ENCODE peak calls at places on chromosome 18, in six cellular contexts. One of them, this sample, is unnamed. For H3K79me1, the result is how much of the 10 kb centered on the place peaks cover.

GRCh38 chr18:50862401-50862800 is 16.5 kb upstream of the ME2 start:
- DNase-seq in neuronal stem cell: no peak
- DNase-seq in H1: no peak
- DNase-seq in IMR-90: no peak
- DNase-seq in mesenchymal stem cell: no peak
- DNase-seq in trophoblast cell: no peak
- DNase-seq in this sample: no peak

GRCh38 chr18:76822510-76823165 is at the start of gene ZNF236:
- DNase-seq in neuronal stem cell: peak
- DNase-seq in H1: peak
- DNase-seq in IMR-90: peak
- DNase-seq in mesenchymal stem cell: peak
- DNase-seq in trophoblast cell: peak
- DNase-seq in this sample: peak

GRCh38 chr18:65278939-65279667 is 471.7 kb upstream of the CDH7 start:
- DNase-seq in neuronal stem cell: no peak
- DNase-seq in H1: no peak
- DNase-seq in IMR-90: no peak
- DNase-seq in mesenchymal stem cell: no peak
- DNase-seq in trophoblast cell: no peak
- DNase-seq in this sample: no peak

GRCh38 chr18:13011719-13012118 is 20.6 kb downstream of the CEP192 start:
- DNase-seq in neuronal stem cell: no peak
- DNase-seq in H1: no peak
- DNase-seq in IMR-90: no peak
- DNase-seq in mesenchymal stem cell: no peak
- DNase-seq in trophoblast cell: peak
- DNase-seq in this sample: no peak

GRCh38 chr18:41906528-41907256 is 48.3 kb upstream of the PIK3C3 start:
- DNase-seq in neuronal stem cell: peak
- DNase-seq in H1: no peak
- DNase-seq in IMR-90: peak
- DNase-seq in mesenchymal stem cell: peak
- DNase-seq in trophoblast cell: peak
- DNase-seq in this sample: no peak

GRCh38 chr18:72128649-72129048 is 415.5 kb downstream of the CBLN2 start:
- DNase-seq in neuronal stem cell: peak
- DNase-seq in H1: no peak
- DNase-seq in IMR-90: no peak
- DNase-seq in mesenchymal stem cell: no peak
- DNase-seq in trophoblast cell: no peak
- DNase-seq in this sample: no peak

GRCh38 chr18:38900445-38900844 is 1334.8 kb upstream of the CELF4 start:
- DNase-seq in neuronal stem cell: no peak
- DNase-seq in H1: no peak
- DNase-seq in IMR-90: no peak
- DNase-seq in mesenchymal stem cell: no peak
- DNase-seq in trophoblast cell: no peak
- DNase-seq in this sample: no peak

GRCh38 chr18:43271593-43272432 is 5.5 kb downstream of the SYT4 start:
- DNase-seq in neuronal stem cell: peak
- DNase-seq in H1: no peak
- DNase-seq in IMR-90: peak
- DNase-seq in mesenchymal stem cell: peak
- DNase-seq in trophoblast cell: peak
- DNase-seq in this sample: no peak

GRCh38 chr18:50877545-50878265 is 1.2 kb upstream of the ME2 start:
- DNase-seq in neuronal stem cell: no peak
- DNase-seq in H1: no peak
- DNase-seq in IMR-90: no peak
- DNase-seq in mesenchymal stem cell: no peak
- DNase-seq in trophoblast cell: no peak
- DNase-seq in this sample: no peak

GRCh38 chr18:33517950-33518349 is 60.1 kb upstream of the ASXL3 start:
- DNase-seq in neuronal stem cell: no peak
- DNase-seq in H1: no peak
- DNase-seq in IMR-90: no peak
- DNase-seq in mesenchymal stem cell: no peak
- DNase-seq in trophoblast cell: no peak
- DNase-seq in this sample: no peak

GRCh38 chr18:74558096-74558495 is 23.8 kb downstream of the CNDP1 start:
- DNase-seq in neuronal stem cell: no peak
- DNase-seq in H1: no peak
- DNase-seq in IMR-90: no peak
- DNase-seq in mesenchymal stem cell: no peak
- DNase-seq in trophoblast cell: no peak
- DNase-seq in this sample: no peak

GRCh38 chr18:13522861-13523660 is 203.3 kb downstream of the FAM210A start:
- DNase-seq in neuronal stem cell: no peak
- DNase-seq in H1: no peak
- DNase-seq in IMR-90: no peak
- DNase-seq in mesenchymal stem cell: no peak
- DNase-seq in trophoblast cell: no peak
- DNase-seq in this sample: no peak

GRCh38 chr18:79916128-79916494 is 35.3 kb downstream of the SLC66A2 start:
- DNase-seq in neuronal stem cell: no peak
- DNase-seq in H1: no peak
- DNase-seq in IMR-90: no peak
- DNase-seq in mesenchymal stem cell: no peak
- DNase-seq in trophoblast cell: no peak
- DNase-seq in this sample: no peak

GRCh38 chr18:58596265-58596681 is 32.6 kb downstream of the ALPK2 start:
- DNase-seq in neuronal stem cell: no peak
- DNase-seq in H1: no peak
- DNase-seq in IMR-90: no peak
- DNase-seq in mesenchymal stem cell: no peak
- DNase-seq in trophoblast cell: no peak
- DNase-seq in this sample: no peak

GRCh38 chr18:79315589-79315988 is 80.1 kb upstream of the NFATC1 start:
- DNase-seq in neuronal stem cell: no peak
- DNase-seq in H1: no peak
- DNase-seq in IMR-90: no peak
- DNase-seq in mesenchymal stem cell: peak
- DNase-seq in trophoblast cell: no peak
- DNase-seq in this sample: no peak

GRCh38 chr18:26003391-26003790 is 87.0 kb downstream of the SS18 start:
- DNase-seq in neuronal stem cell: no peak
- DNase-seq in H1: no peak
- DNase-seq in IMR-90: no peak
- DNase-seq in mesenchymal stem cell: no peak
- DNase-seq in trophoblast cell: no peak
- DNase-seq in this sample: no peak

GRCh38 chr18:59908790-59909189 is 9.0 kb downstream of the PMAIP1 start:
- DNase-seq in neuronal stem cell: no peak
- DNase-seq in H1: no peak
- DNase-seq in IMR-90: peak
- DNase-seq in mesenchymal stem cell: peak
- DNase-seq in trophoblast cell: no peak
- DNase-seq in this sample: no peak

GRCh38 chr18:5506174-5506573 is 37.6 kb downstream of the EPB41L3 start:
- DNase-seq in neuronal stem cell: no peak
- DNase-seq in H1: no peak
- DNase-seq in IMR-90: no peak
- DNase-seq in mesenchymal stem cell: no peak
- DNase-seq in trophoblast cell: no peak
- DNase-seq in this sample: no peak

GRCh38 chr18:44823286-44823685 is 142.6 kb downstream of the SETBP1 start:
- DNase-seq in neuronal stem cell: no peak
- DNase-seq in H1: no peak
- DNase-seq in IMR-90: no peak
- DNase-seq in mesenchymal stem cell: no peak
- DNase-seq in trophoblast cell: no peak
- DNase-seq in this sample: no peak

GRCh38 chr18:57083485-57083884 is 63.4 kb upstream of the BOD1L2 start:
- DNase-seq in neuronal stem cell: no peak
- DNase-seq in H1: no peak
- DNase-seq in IMR-90: no peak
- DNase-seq in mesenchymal stem cell: no peak
- DNase-seq in trophoblast cell: no peak
- DNase-seq in this sample: no peak

GRCh38 chr18:46174317-46175039 is 70.3 kb downstream of the HAUS1 start:
- DNase-seq in neuronal stem cell: peak
- DNase-seq in H1: peak
- DNase-seq in IMR-90: peak
- DNase-seq in mesenchymal stem cell: peak
- DNase-seq in trophoblast cell: peak
- DNase-seq in this sample: peak

GRCh38 chr18:7789853-7790552 is 222.9 kb downstream of the PTPRM start:
- DNase-seq in neuronal stem cell: peak
- DNase-seq in H1: no peak
- DNase-seq in IMR-90: peak
- DNase-seq in mesenchymal stem cell: peak
- DNase-seq in trophoblast cell: peak
- DNase-seq in this sample: peak

GRCh38 chr18:58254873-58255511 is 211.0 kb downstream of the NEDD4L start:
- DNase-seq in neuronal stem cell: no peak
- DNase-seq in H1: peak
- DNase-seq in IMR-90: peak
- DNase-seq in mesenchymal stem cell: peak
- DNase-seq in trophoblast cell: no peak
- DNase-seq in this sample: peak

GRCh38 chr18:54127759-54128378 is 96.6 kb downstream of the MBD2 start:
- DNase-seq in neuronal stem cell: peak
- DNase-seq in H1: peak
- DNase-seq in IMR-90: peak
- DNase-seq in mesenchymal stem cell: peak
- DNase-seq in trophoblast cell: peak
- DNase-seq in this sample: peak

GRCh38 chr18:38801640-38802039 is 1236.0 kb upstream of the CELF4 start:
- DNase-seq in neuronal stem cell: no peak
- DNase-seq in H1: no peak
- DNase-seq in IMR-90: no peak
- DNase-seq in mesenchymal stem cell: no peak
- DNase-seq in trophoblast cell: no peak
- DNase-seq in this sample: peak

GRCh38 chr18:48877941-48878340 is 72.8 kb downstream of the SMAD7 start:
- DNase-seq in neuronal stem cell: no peak
- DNase-seq in H1: no peak
- DNase-seq in IMR-90: no peak
- DNase-seq in mesenchymal stem cell: no peak
- DNase-seq in trophoblast cell: no peak
- DNase-seq in this sample: no peak

GRCh38 chr18:1104265-1104792 is 199.7 kb downstream of the ADCYAP1 start:
- DNase-seq in neuronal stem cell: no peak
- DNase-seq in H1: no peak
- DNase-seq in IMR-90: no peak
- DNase-seq in mesenchymal stem cell: peak
- DNase-seq in trophoblast cell: no peak
- DNase-seq in this sample: no peak

GRCh38 chr18:79515944-79516351 is 120.2 kb downstream of the NFATC1 start:
- DNase-seq in neuronal stem cell: no peak
- DNase-seq in H1: no peak
- DNase-seq in IMR-90: no peak
- DNase-seq in mesenchymal stem cell: no peak
- DNase-seq in trophoblast cell: peak
- DNase-seq in this sample: peak

GRCh38 chr18:51266736-51267135 is 69.3 kb upstream of the MEX3C start:
- DNase-seq in neuronal stem cell: no peak
- DNase-seq in H1: no peak
- DNase-seq in IMR-90: no peak
- DNase-seq in mesenchymal stem cell: peak
- DNase-seq in trophoblast cell: no peak
- DNase-seq in this sample: no peak

DNA sequence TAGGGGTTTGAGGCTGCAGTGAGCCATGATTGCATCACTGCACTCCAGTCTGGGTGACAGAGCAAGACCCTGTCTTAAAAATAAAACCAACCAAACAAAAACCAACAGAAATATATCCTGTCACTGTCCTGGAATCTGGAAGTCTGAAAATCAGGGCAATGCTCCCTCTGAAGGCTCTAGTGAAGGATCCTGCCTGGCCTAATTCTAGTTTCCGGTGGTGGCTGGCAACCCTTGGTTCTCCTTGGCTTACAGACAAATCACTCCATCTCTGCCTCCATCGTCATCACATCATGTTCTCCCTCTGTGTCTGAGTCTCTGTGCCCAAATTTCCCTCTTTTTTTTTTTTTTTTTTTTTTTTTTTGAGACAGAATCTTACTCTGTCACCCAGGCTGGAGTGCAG is 15.9 kb upstream of the VPS4B start:
- DNase-seq in neuronal stem cell: no peak
- DNase-seq in H1: no peak
- DNase-seq in IMR-90: no peak
- DNase-seq in mesenchymal stem cell: no peak
- DNase-seq in trophoblast cell: peak
- DNase-seq in this sample: no peak
- H2AFZ ChIP-seq in neuronal stem cell: no peak
- H2AFZ ChIP-seq in H1: no peak
- H2AFZ ChIP-seq in IMR-90: no peak
- H2AFZ ChIP-seq in mesenchymal stem cell: no peak
- H2AFZ ChIP-seq in trophoblast cell: no peak
- H2AFZ ChIP-seq in this sample: no peak

GRCh38 chr18:37085362-37085761 is 256.4 kb downstream of the KIAA1328 start:
- DNase-seq in neuronal stem cell: no peak
- DNase-seq in H1: no peak
- DNase-seq in IMR-90: no peak
- DNase-seq in mesenchymal stem cell: no peak
- DNase-seq in trophoblast cell: no peak
- DNase-seq in this sample: no peak
- H3K79me1 ChIP-seq in neuronal stem cell: under half
- H3K79me1 ChIP-seq in H1: under half
- H3K79me1 ChIP-seq in IMR-90: under half
- H3K79me1 ChIP-seq in mesenchymal stem cell: under half
- H3K79me1 ChIP-seq in trophoblast cell: under half
- H3K79me1 ChIP-seq in this sample: under half

GRCh38 chr18:63867368-63867767 is 20.1 kb upstream of the SERPINB2 start:
- DNase-seq in neuronal stem cell: no peak
- DNase-seq in H1: no peak
- DNase-seq in IMR-90: no peak
- DNase-seq in mesenchymal stem cell: no peak
- DNase-seq in trophoblast cell: peak
- DNase-seq in this sample: no peak
- H2AFZ ChIP-seq in neuronal stem cell: no peak
- H2AFZ ChIP-seq in H1: no peak
- H2AFZ ChIP-seq in IMR-90: no peak
- H2AFZ ChIP-seq in mesenchymal stem cell: no peak
- H2AFZ ChIP-seq in trophoblast cell: no peak
- H2AFZ ChIP-seq in this sample: no peak

GRCh38 chr18:27355308-27355707 is 170.2 kb upstream of the CHST9 start:
- DNase-seq in neuronal stem cell: no peak
- DNase-seq in H1: no peak
- DNase-seq in IMR-90: no peak
- DNase-seq in mesenchymal stem cell: no peak
- DNase-seq in trophoblast cell: no peak
- DNase-seq in this sample: no peak

DNA sequence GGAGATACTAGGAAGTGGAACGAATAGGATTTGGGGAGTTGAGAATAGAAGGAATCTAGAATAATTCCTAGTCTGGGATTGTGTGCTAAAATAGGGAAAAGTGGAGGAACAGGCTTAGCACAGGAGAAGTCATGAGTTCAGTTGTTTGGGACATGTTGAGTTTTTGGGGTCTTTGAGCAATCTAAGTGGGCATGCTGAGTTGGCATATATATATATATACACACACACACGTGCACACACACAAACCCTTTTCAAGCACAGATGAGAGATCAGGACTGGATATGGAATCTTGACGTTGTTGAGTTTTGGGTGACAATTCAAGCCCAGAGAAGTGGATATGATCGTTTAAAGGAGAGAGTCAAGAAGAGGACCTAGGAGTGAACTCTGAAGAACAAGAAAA is 168.2 kb upstream of the CHST9 start:
- DNase-seq in neuronal stem cell: no peak
- DNase-seq in H1: no peak
- DNase-seq in IMR-90: no peak
- DNase-seq in mesenchymal stem cell: no peak
- DNase-seq in trophoblast cell: no peak
- DNase-seq in this sample: no peak
- H3K79me1 ChIP-seq in neuronal stem cell: under half
- H3K79me1 ChIP-seq in H1: under half
- H3K79me1 ChIP-seq in IMR-90: under half
- H3K79me1 ChIP-seq in mesenchymal stem cell: under half
- H3K79me1 ChIP-seq in trophoblast cell: under half
- H3K79me1 ChIP-seq in this sample: under half